ENCODE peak calls at places on chromosomes 5 and 9, in seven cellular contexts. One of them, this sample, is unnamed.

GRCh38 chr9:133225171-133226011 is 16.3 kb upstream of the OBP2B start:
- DNase-seq in GM23248: no peak
- DNase-seq in neural progenitor cell: no peak
- DNase-seq in PC-3: no peak
- DNase-seq in MM.1S: no peak
- DNase-seq in SK-N-SH: no peak
- DNase-seq in PC-9: no peak
- DNase-seq in this sample: no peak

GRCh38 chr5:96229173-96229572 is 203.9 kb downstream of the PCSK1 start:
- DNase-seq in GM23248: no peak
- DNase-seq in neural progenitor cell: no peak
- DNase-seq in PC-3: no peak
- DNase-seq in MM.1S: no peak
- DNase-seq in SK-N-SH: no peak
- DNase-seq in PC-9: no peak
- DNase-seq in this sample: no peak

GRCh38 chr5:115549154-115549553 is 4.6 kb upstream of the FEM1C start:
- DNase-seq in GM23248: no peak
- DNase-seq in neural progenitor cell: peak; percentile 63
- DNase-seq in PC-3: peak; percentile 28
- DNase-seq in MM.1S: no peak
- DNase-seq in SK-N-SH: no peak
- DNase-seq in PC-9: no peak
- DNase-seq in this sample: peak; percentile 93

GRCh38 chr9:21991039-21991959 is 2.9 kb downstream of the CDKN2A start:
- DNase-seq in GM23248: no peak
- DNase-seq in neural progenitor cell: no peak
- DNase-seq in PC-3: no peak
- DNase-seq in MM.1S: no peak
- DNase-seq in SK-N-SH: no peak
- DNase-seq in PC-9: no peak
- DNase-seq in this sample: no peak

GRCh38 chr9:21994996-21995651 is 533 bp downstream of the CDKN2B-AS1 start:
- DNase-seq in GM23248: peak; percentile 90
- DNase-seq in neural progenitor cell: peak; percentile 87
- DNase-seq in PC-3: peak; percentile 63
- DNase-seq in MM.1S: no peak
- DNase-seq in SK-N-SH: peak; percentile 79
- DNase-seq in PC-9: peak; percentile 50
- DNase-seq in this sample: peak; percentile 91

GRCh38 chr9:105993921-105994715 is 299.8 kb downstream of the TMEM38B start:
- DNase-seq in GM23248: no peak
- DNase-seq in neural progenitor cell: no peak
- DNase-seq in PC-3: no peak
- DNase-seq in MM.1S: no peak
- DNase-seq in SK-N-SH: no peak
- DNase-seq in PC-9: no peak
- DNase-seq in this sample: no peak

GRCh38 chr5:176611435-176611834 is 1.5 kb upstream of the GPRIN1 start:
- DNase-seq in GM23248: peak; percentile 94
- DNase-seq in neural progenitor cell: peak; percentile 86
- DNase-seq in PC-3: peak; percentile 85
- DNase-seq in MM.1S: peak; percentile 68
- DNase-seq in SK-N-SH: no peak
- DNase-seq in PC-9: peak; percentile 46
- DNase-seq in this sample: peak; percentile 87

GRCh38 chr5:64869419-64869818 is 100.7 kb downstream of the CWC27 start:
- DNase-seq in GM23248: peak; percentile 85
- DNase-seq in neural progenitor cell: peak; percentile 59
- DNase-seq in PC-3: peak; percentile 58
- DNase-seq in MM.1S: no peak
- DNase-seq in SK-N-SH: no peak
- DNase-seq in PC-9: no peak
- DNase-seq in this sample: peak; percentile 21

GRCh38 chr5:88502179-88503064 is 233.8 kb upstream of the TMEM161B start:
- DNase-seq in GM23248: peak; percentile 42
- DNase-seq in neural progenitor cell: no peak
- DNase-seq in PC-3: no peak
- DNase-seq in MM.1S: peak; percentile 75
- DNase-seq in SK-N-SH: no peak
- DNase-seq in PC-9: no peak
- DNase-seq in this sample: no peak

GRCh38 chr5:51731641-51732040 is 348.4 kb downstream of the ISL1 start:
- DNase-seq in GM23248: no peak
- DNase-seq in neural progenitor cell: no peak
- DNase-seq in PC-3: no peak
- DNase-seq in MM.1S: no peak
- DNase-seq in SK-N-SH: no peak
- DNase-seq in PC-9: no peak
- DNase-seq in this sample: no peak

GRCh38 chr9:27569406-27569805 is 3.9 kb downstream of the C9orf72 start:
- DNase-seq in GM23248: no peak
- DNase-seq in neural progenitor cell: no peak
- DNase-seq in PC-3: peak; percentile 84
- DNase-seq in MM.1S: no peak
- DNase-seq in SK-N-SH: no peak
- DNase-seq in PC-9: peak; percentile 74
- DNase-seq in this sample: no peak

GRCh38 chr5:128252196-128252595 is 168.6 kb downstream of the SLC12A2 start:
- DNase-seq in GM23248: peak; percentile 32
- DNase-seq in neural progenitor cell: no peak
- DNase-seq in PC-3: no peak
- DNase-seq in MM.1S: no peak
- DNase-seq in SK-N-SH: no peak
- DNase-seq in PC-9: no peak
- DNase-seq in this sample: no peak

GRCh38 chr5:56159521-56159947 is 73.6 kb downstream of the ANKRD55 start:
- DNase-seq in GM23248: no peak
- DNase-seq in neural progenitor cell: no peak
- DNase-seq in PC-3: no peak
- DNase-seq in MM.1S: no peak
- DNase-seq in SK-N-SH: no peak
- DNase-seq in PC-9: no peak
- DNase-seq in this sample: no peak

GRCh38 chr9:137494104-137494544 is 35.0 kb upstream of the NSMF start:
- DNase-seq in GM23248: no peak
- DNase-seq in neural progenitor cell: no peak
- DNase-seq in PC-3: peak; percentile 76
- DNase-seq in MM.1S: no peak
- DNase-seq in SK-N-SH: no peak
- DNase-seq in PC-9: no peak
- DNase-seq in this sample: no peak

GRCh38 chr9:24616858-24617257 is 71.2 kb upstream of the IZUMO3 start:
- DNase-seq in GM23248: no peak
- DNase-seq in neural progenitor cell: no peak
- DNase-seq in PC-3: no peak
- DNase-seq in MM.1S: no peak
- DNase-seq in SK-N-SH: no peak
- DNase-seq in PC-9: no peak
- DNase-seq in this sample: peak; percentile 8

GRCh38 chr5:169091396-169091980 is 209.5 kb downstream of the SLIT3 start:
- DNase-seq in GM23248: no peak
- DNase-seq in neural progenitor cell: no peak
- DNase-seq in PC-3: no peak
- DNase-seq in MM.1S: no peak
- DNase-seq in SK-N-SH: no peak
- DNase-seq in PC-9: no peak
- DNase-seq in this sample: no peak

GRCh38 chr5:114055318-114055788 is 306.5 kb upstream of the KCNN2 start:
- DNase-seq in GM23248: peak; percentile 35
- DNase-seq in neural progenitor cell: peak; percentile 90
- DNase-seq in PC-3: no peak
- DNase-seq in MM.1S: no peak
- DNase-seq in SK-N-SH: peak; percentile 73
- DNase-seq in PC-9: no peak
- DNase-seq in this sample: peak; percentile 88

GRCh38 chr9:107751522-107752235 is 262.1 kb upstream of the KLF4 start:
- DNase-seq in GM23248: peak; percentile 86
- DNase-seq in neural progenitor cell: no peak
- DNase-seq in PC-3: peak; percentile 65
- DNase-seq in MM.1S: no peak
- DNase-seq in SK-N-SH: no peak
- DNase-seq in PC-9: peak; percentile 92
- DNase-seq in this sample: peak; percentile 4

GRCh38 chr5:16018970-16019369 is 160.6 kb downstream of the MARCHF11 start:
- DNase-seq in GM23248: no peak
- DNase-seq in neural progenitor cell: no peak
- DNase-seq in PC-3: no peak
- DNase-seq in MM.1S: no peak
- DNase-seq in SK-N-SH: no peak
- DNase-seq in PC-9: no peak
- DNase-seq in this sample: no peak

GRCh38 chr5:159181152-159181551 is 28.2 kb downstream of the RNF145 start:
- DNase-seq in GM23248: peak; percentile 42
- DNase-seq in neural progenitor cell: no peak
- DNase-seq in PC-3: no peak
- DNase-seq in MM.1S: no peak
- DNase-seq in SK-N-SH: no peak
- DNase-seq in PC-9: peak; percentile 54
- DNase-seq in this sample: no peak

GRCh38 chr5:157471709-157472108 is 11.7 kb downstream of the NIPAL4 start:
- DNase-seq in GM23248: peak; percentile 63
- DNase-seq in neural progenitor cell: peak; percentile 59
- DNase-seq in PC-3: peak; percentile 72
- DNase-seq in MM.1S: peak; percentile 27
- DNase-seq in SK-N-SH: peak; percentile 51
- DNase-seq in PC-9: no peak
- DNase-seq in this sample: peak; percentile 82

GRCh38 chr5:13251623-13252367 is 692.7 kb downstream of the DNAH5 start:
- DNase-seq in GM23248: peak; percentile 0
- DNase-seq in neural progenitor cell: no peak
- DNase-seq in PC-3: no peak
- DNase-seq in MM.1S: no peak
- DNase-seq in SK-N-SH: no peak
- DNase-seq in PC-9: no peak
- DNase-seq in this sample: peak; percentile 36

GRCh38 chr9:37202091-37202490 is 81.7 kb downstream of the ZCCHC7 start:
- DNase-seq in GM23248: no peak
- DNase-seq in neural progenitor cell: no peak
- DNase-seq in PC-3: no peak
- DNase-seq in MM.1S: no peak
- DNase-seq in SK-N-SH: no peak
- DNase-seq in PC-9: no peak
- DNase-seq in this sample: no peak
- H3F3A ChIP-seq in GM23248: peaks cover 24% of the 10 kb centered on the region
- H3F3A ChIP-seq in neural progenitor cell: peaks cover 23% of the 10 kb centered on the region
- H3F3A ChIP-seq in PC-3: peaks cover 4% of the 10 kb centered on the region
- H3F3A ChIP-seq in MM.1S: peaks cover 19% of the 10 kb centered on the region
- H3F3A ChIP-seq in SK-N-SH: peaks cover 35% of the 10 kb centered on the region
- H3F3A ChIP-seq in PC-9: no peaks in the 10 kb centered on the region
- H3F3A ChIP-seq in this sample: no peaks in the 10 kb centered on the region

GRCh38 chr9:94176582-94176981 is 82.5 kb upstream of the ZNF169 start:
- DNase-seq in GM23248: no peak
- DNase-seq in neural progenitor cell: no peak
- DNase-seq in PC-3: no peak
- DNase-seq in MM.1S: no peak
- DNase-seq in SK-N-SH: no peak
- DNase-seq in PC-9: no peak
- DNase-seq in this sample: no peak
- H3F3A ChIP-seq in GM23248: peaks cover 46% of the 10 kb centered on the region
- H3F3A ChIP-seq in neural progenitor cell: peaks cover 5% of the 10 kb centered on the region
- H3F3A ChIP-seq in PC-3: no peaks in the 10 kb centered on the region
- H3F3A ChIP-seq in MM.1S: peaks cover 26% of the 10 kb centered on the region
- H3F3A ChIP-seq in SK-N-SH: peaks cover 44% of the 10 kb centered on the region
- H3F3A ChIP-seq in PC-9: peaks cover 58% of the 10 kb centered on the region
- H3F3A ChIP-seq in this sample: peaks cover 4% of the 10 kb centered on the region

DNA sequence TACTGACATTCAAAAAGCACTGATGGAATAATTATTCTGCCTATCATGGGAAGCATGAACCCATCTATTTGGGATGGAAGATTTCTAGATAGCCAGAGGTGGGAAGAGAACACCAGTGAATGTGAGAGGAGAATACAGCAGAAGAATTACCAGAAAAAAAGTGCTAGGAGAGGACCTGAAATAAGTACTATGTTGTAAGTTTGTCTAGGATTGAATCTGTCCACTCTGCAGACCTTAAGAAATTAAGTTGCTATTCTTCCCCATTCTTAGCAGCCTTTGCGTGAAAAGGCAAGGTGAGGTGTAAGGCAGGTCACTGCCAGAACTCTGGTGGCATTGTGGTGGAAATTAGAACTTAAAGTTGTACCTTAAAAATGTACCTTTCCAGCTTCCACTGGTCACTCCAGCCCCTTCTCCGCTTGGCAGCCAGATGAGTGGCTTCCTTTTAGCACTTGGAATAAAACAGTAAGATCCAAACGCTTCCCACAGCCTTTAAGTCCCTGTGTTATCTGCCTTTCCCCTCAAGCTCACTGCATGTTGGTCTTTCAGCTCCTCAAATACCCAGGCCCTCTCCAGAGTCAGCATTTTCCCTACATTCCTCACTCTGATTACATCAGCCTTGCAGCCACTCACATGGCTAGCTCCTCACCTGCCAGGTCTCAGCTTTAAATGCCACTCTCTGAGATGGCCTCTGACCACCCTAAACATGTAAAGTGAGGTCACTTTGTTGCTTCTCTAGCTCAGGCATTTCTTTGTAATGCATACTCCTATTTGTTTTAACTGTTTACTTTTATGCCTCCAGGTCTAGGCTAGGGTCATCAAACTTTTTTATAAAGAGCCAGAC is 253.0 kb downstream of the EPB41L4A start:
- DNase-seq in GM23248: no peak
- DNase-seq in neural progenitor cell: no peak
- DNase-seq in PC-3: no peak
- DNase-seq in MM.1S: no peak
- DNase-seq in SK-N-SH: no peak
- DNase-seq in PC-9: no peak
- DNase-seq in this sample: peak; percentile 92
- H3F3A ChIP-seq in GM23248: peaks cover 78% of the 10 kb centered on the region
- H3F3A ChIP-seq in neural progenitor cell: peaks cover 68% of the 10 kb centered on the region
- H3F3A ChIP-seq in PC-3: peaks cover 5% of the 10 kb centered on the region
- H3F3A ChIP-seq in MM.1S: peaks cover 35% of the 10 kb centered on the region
- H3F3A ChIP-seq in SK-N-SH: peaks cover 12% of the 10 kb centered on the region
- H3F3A ChIP-seq in PC-9: peaks cover 65% of the 10 kb centered on the region
- H3F3A ChIP-seq in this sample: peaks cover 23% of the 10 kb centered on the region

GRCh38 chr5:124734574-124735168 is 11.8 kb downstream of the ZNF608 start:
- DNase-seq in GM23248: no peak
- DNase-seq in neural progenitor cell: no peak
- DNase-seq in PC-3: no peak
- DNase-seq in MM.1S: no peak
- DNase-seq in SK-N-SH: no peak
- DNase-seq in PC-9: no peak
- DNase-seq in this sample: no peak

GRCh38 chr5:124730381-124730780 is 16.1 kb downstream of the ZNF608 start:
- DNase-seq in GM23248: no peak
- DNase-seq in neural progenitor cell: no peak
- DNase-seq in PC-3: no peak
- DNase-seq in MM.1S: no peak
- DNase-seq in SK-N-SH: no peak
- DNase-seq in PC-9: no peak
- DNase-seq in this sample: no peak

GRCh38 chr5:124732349-124732875 is 14.0 kb downstream of the ZNF608 start:
- DNase-seq in GM23248: no peak
- DNase-seq in neural progenitor cell: no peak
- DNase-seq in PC-3: no peak
- DNase-seq in MM.1S: no peak
- DNase-seq in SK-N-SH: no peak
- DNase-seq in PC-9: no peak
- DNase-seq in this sample: no peak

GRCh38 chr5:124735169-124735858 is 11.1 kb downstream of the ZNF608 start:
- DNase-seq in GM23248: peak; percentile 89
- DNase-seq in neural progenitor cell: peak; percentile 87
- DNase-seq in PC-3: no peak
- DNase-seq in MM.1S: no peak
- DNase-seq in SK-N-SH: peak; percentile 80
- DNase-seq in PC-9: no peak
- DNase-seq in this sample: peak; percentile 84

GRCh38 chr5:124732891-124733670 is 13.4 kb downstream of the ZNF608 start:
- DNase-seq in GM23248: no peak
- DNase-seq in neural progenitor cell: peak; percentile 30
- DNase-seq in PC-3: no peak
- DNase-seq in MM.1S: no peak
- DNase-seq in SK-N-SH: no peak
- DNase-seq in PC-9: no peak
- DNase-seq in this sample: no peak
- H3F3A ChIP-seq in GM23248: peaks cover 21% of the 10 kb centered on the region
- H3F3A ChIP-seq in neural progenitor cell: peaks cover 40% of the 10 kb centered on the region
- H3F3A ChIP-seq in PC-3: no peaks in the 10 kb centered on the region
- H3F3A ChIP-seq in MM.1S: no peaks in the 10 kb centered on the region
- H3F3A ChIP-seq in SK-N-SH: no peaks in the 10 kb centered on the region
- H3F3A ChIP-seq in PC-9: no peaks in the 10 kb centered on the region
- H3F3A ChIP-seq in this sample: no peaks in the 10 kb centered on the region